ENCODE peak calls at places on chromosomes 4 and X, in five cellular contexts. One of them, this sample, is unnamed.

GRCh38 chr4:26074672-26075071 is 160.7 kb downstream of the SMIM20 start:
- DNase-seq in SK-N-SH: no peak
- DNase-seq in mammary epithelial cell: no peak
- DNase-seq in tibial nerve: no peak
- DNase-seq in GM23338: peak
- DNase-seq in this sample: no peak

GRCh38 chrX:46673596-46673995 is 85.3 kb downstream of the SLC9A7 start:
- DNase-seq in SK-N-SH: no peak
- DNase-seq in mammary epithelial cell: no peak
- DNase-seq in tibial nerve: no peak
- DNase-seq in GM23338: no peak
- DNase-seq in this sample: no peak

GRCh38 chrX:72123471-72124185 is 8.1 kb downstream of the RTL5 start:
- DNase-seq in SK-N-SH: no peak
- DNase-seq in mammary epithelial cell: no peak
- DNase-seq in tibial nerve: peak
- DNase-seq in GM23338: peak
- DNase-seq in this sample: no peak

GRCh38 chr4:113758361-113758760 is 3.2 kb downstream of the CAMK2D start:
- DNase-seq in SK-N-SH: no peak
- DNase-seq in mammary epithelial cell: peak
- DNase-seq in tibial nerve: no peak
- DNase-seq in GM23338: no peak
- DNase-seq in this sample: no peak

GRCh38 chr4:15714141-15714540 is 11.3 kb downstream of the BST1 start:
- DNase-seq in SK-N-SH: no peak
- DNase-seq in mammary epithelial cell: no peak
- DNase-seq in tibial nerve: no peak
- DNase-seq in GM23338: no peak
- DNase-seq in this sample: no peak

GRCh38 chrX:386239-386767 is 404 bp downstream of the PPP2R3B start:
- DNase-seq in SK-N-SH: no peak
- DNase-seq in mammary epithelial cell: no peak
- DNase-seq in tibial nerve: no peak
- DNase-seq in GM23338: peak
- DNase-seq in this sample: no peak

GRCh38 chr4:173014113-173014558 is 154.5 kb upstream of the GALNT7 start:
- DNase-seq in SK-N-SH: peak
- DNase-seq in mammary epithelial cell: peak
- DNase-seq in tibial nerve: no peak
- DNase-seq in GM23338: peak
- DNase-seq in this sample: peak

GRCh38 chr4:116358633-116359222 is 726.6 kb downstream of the TRAM1L1 start:
- DNase-seq in SK-N-SH: peak
- DNase-seq in mammary epithelial cell: peak
- DNase-seq in tibial nerve: no peak
- DNase-seq in GM23338: peak
- DNase-seq in this sample: peak

GRCh38 chr4:7485096-7485495 is 50.4 kb upstream of the PSAPL1 start:
- DNase-seq in SK-N-SH: no peak
- DNase-seq in mammary epithelial cell: no peak
- DNase-seq in tibial nerve: no peak
- DNase-seq in GM23338: no peak
- DNase-seq in this sample: no peak

GRCh38 chr4:73341454-73341853 is 62.6 kb upstream of the ALB start:
- DNase-seq in SK-N-SH: peak
- DNase-seq in mammary epithelial cell: peak
- DNase-seq in tibial nerve: no peak
- DNase-seq in GM23338: peak
- DNase-seq in this sample: peak

GRCh38 chrX:123267220-123267619 is 83.1 kb downstream of the GRIA3 start:
- DNase-seq in SK-N-SH: no peak
- DNase-seq in mammary epithelial cell: no peak
- DNase-seq in tibial nerve: no peak
- DNase-seq in GM23338: no peak
- DNase-seq in this sample: peak

DNA sequence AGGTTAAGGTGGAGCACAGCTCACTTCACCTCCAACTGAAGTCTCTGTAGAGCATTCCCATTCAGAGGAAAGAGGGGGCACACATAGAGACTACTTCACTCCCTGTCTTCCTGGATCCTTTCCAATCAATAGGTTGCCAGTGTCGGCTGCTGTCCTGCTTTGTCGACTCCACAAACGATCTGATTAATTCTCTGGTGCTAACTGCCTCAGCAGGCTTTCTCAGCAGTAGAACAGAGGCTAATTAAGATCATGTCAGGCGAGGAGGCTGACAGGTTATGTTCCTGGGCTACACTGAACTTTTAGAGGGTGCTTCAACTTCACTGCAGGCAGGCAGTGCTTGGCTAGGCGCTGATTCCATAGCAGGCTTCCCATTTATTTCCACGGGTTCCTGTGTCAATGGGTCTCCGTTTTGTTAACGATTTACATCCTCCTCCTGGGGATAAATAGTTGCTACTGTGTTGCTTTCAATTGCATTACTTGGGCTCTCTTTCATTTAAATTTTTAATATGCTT is 79.2 kb downstream of the GRIA3 start:
- DNase-seq in SK-N-SH: no peak
- DNase-seq in mammary epithelial cell: no peak
- DNase-seq in tibial nerve: no peak
- DNase-seq in GM23338: peak
- DNase-seq in this sample: no peak
- H3K4me3 ChIP-seq in SK-N-SH: no peak
- H3K4me3 ChIP-seq in mammary epithelial cell: no peak
- H3K4me3 ChIP-seq in tibial nerve: no peak
- H3K4me3 ChIP-seq in GM23338: no peak
- H3K4me3 ChIP-seq in this sample: no peak

GRCh38 chr4:38384962-38385285 is 279.1 kb upstream of the KLF3 start:
- DNase-seq in SK-N-SH: no peak
- DNase-seq in mammary epithelial cell: no peak
- DNase-seq in tibial nerve: no peak
- DNase-seq in GM23338: no peak
- DNase-seq in this sample: no peak
- H3K4me3 ChIP-seq in SK-N-SH: no peak
- H3K4me3 ChIP-seq in mammary epithelial cell: no peak
- H3K4me3 ChIP-seq in tibial nerve: no peak
- H3K4me3 ChIP-seq in GM23338: no peak
- H3K4me3 ChIP-seq in this sample: no peak

GRCh38 chrX:66014084-66014483 is 25.8 kb downstream of the VSIG4 start:
- DNase-seq in SK-N-SH: no peak
- DNase-seq in mammary epithelial cell: no peak
- DNase-seq in tibial nerve: no peak
- DNase-seq in GM23338: no peak
- DNase-seq in this sample: no peak

GRCh38 chrX:66016905-66017658 is 22.8 kb downstream of the VSIG4 start:
- DNase-seq in SK-N-SH: no peak
- DNase-seq in mammary epithelial cell: no peak
- DNase-seq in tibial nerve: no peak
- DNase-seq in GM23338: no peak
- DNase-seq in this sample: no peak

GRCh38 chrX:66015906-66016689 is 23.8 kb downstream of the VSIG4 start:
- DNase-seq in SK-N-SH: no peak
- DNase-seq in mammary epithelial cell: no peak
- DNase-seq in tibial nerve: no peak
- DNase-seq in GM23338: no peak
- DNase-seq in this sample: no peak

GRCh38 chrX:66014560-66014959 is 25.3 kb downstream of the VSIG4 start:
- DNase-seq in SK-N-SH: no peak
- DNase-seq in mammary epithelial cell: no peak
- DNase-seq in tibial nerve: no peak
- DNase-seq in GM23338: no peak
- DNase-seq in this sample: no peak

GRCh38 chrX:66015152-66015827 is 24.6 kb downstream of the VSIG4 start:
- DNase-seq in SK-N-SH: no peak
- DNase-seq in mammary epithelial cell: no peak
- DNase-seq in tibial nerve: no peak
- DNase-seq in GM23338: no peak
- DNase-seq in this sample: no peak
- H3K4me3 ChIP-seq in SK-N-SH: no peak
- H3K4me3 ChIP-seq in mammary epithelial cell: no peak
- H3K4me3 ChIP-seq in tibial nerve: no peak
- H3K4me3 ChIP-seq in GM23338: no peak
- H3K4me3 ChIP-seq in this sample: no peak

GRCh38 chrX:153644356-153645125 is 2.5 kb upstream of the DUSP9 start:
- DNase-seq in SK-N-SH: peak
- DNase-seq in mammary epithelial cell: no peak
- DNase-seq in tibial nerve: no peak
- DNase-seq in GM23338: peak
- DNase-seq in this sample: no peak

GRCh38 chrX:153641575-153642312 is 5.3 kb upstream of the DUSP9 start:
- DNase-seq in SK-N-SH: peak
- DNase-seq in mammary epithelial cell: no peak
- DNase-seq in tibial nerve: no peak
- DNase-seq in GM23338: peak
- DNase-seq in this sample: no peak

GRCh38 chrX:153643431-153644351 is 3.3 kb upstream of the DUSP9 start:
- DNase-seq in SK-N-SH: peak
- DNase-seq in mammary epithelial cell: no peak
- DNase-seq in tibial nerve: no peak
- DNase-seq in GM23338: peak
- DNase-seq in this sample: peak

GRCh38 chrX:153642313-153642654 is 4.7 kb upstream of the DUSP9 start:
- DNase-seq in SK-N-SH: peak
- DNase-seq in mammary epithelial cell: no peak
- DNase-seq in tibial nerve: no peak
- DNase-seq in GM23338: peak
- DNase-seq in this sample: no peak

DNA sequence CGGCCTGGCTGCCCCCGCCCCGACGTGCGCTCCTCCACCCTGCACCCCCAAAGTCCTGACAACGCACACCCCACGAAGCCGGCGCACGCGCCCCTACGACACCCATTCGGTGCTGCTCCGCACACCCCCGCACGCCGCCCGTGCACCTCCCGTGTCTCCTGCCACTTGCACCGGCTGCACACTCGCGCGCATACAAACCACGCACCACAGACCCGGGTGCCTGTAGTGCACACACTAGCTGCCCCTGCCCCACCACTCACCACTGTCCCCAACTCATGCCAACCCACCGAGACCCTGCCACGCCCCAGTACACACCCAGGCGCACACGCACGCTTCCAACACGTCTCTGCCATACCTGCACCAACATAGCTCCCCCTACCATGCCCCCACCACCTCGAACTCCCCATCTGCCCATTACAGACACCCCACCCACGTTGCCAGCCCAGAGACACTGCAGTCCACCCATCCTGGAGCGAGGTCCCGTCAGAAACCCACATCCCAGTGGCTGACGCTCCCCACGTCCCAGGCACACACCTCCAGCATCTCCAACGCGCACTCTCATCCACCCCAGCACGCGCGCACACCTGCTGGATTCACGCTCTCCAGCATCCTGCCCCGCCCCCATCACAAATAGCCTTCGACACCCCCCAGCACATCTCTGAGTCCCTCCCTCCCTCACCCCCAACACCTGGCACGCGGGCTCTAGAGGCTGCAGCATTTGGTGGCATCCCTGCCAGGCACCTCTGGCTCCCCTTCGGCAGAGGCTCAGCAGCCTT is 4.2 kb upstream of the DUSP9 start:
- DNase-seq in SK-N-SH: peak
- DNase-seq in mammary epithelial cell: no peak
- DNase-seq in tibial nerve: no peak
- DNase-seq in GM23338: peak
- DNase-seq in this sample: no peak
- H3K4me3 ChIP-seq in SK-N-SH: no peak
- H3K4me3 ChIP-seq in mammary epithelial cell: no peak
- H3K4me3 ChIP-seq in tibial nerve: no peak
- H3K4me3 ChIP-seq in GM23338: peak
- H3K4me3 ChIP-seq in this sample: no peak